ENCODE peak calls at places on chromosomes 16 and 17, in four cellular contexts. F is lower leg skin, P is stomach, S is neuronal stem cell. W is an unnamed sample.

GRCh38 chr17:77864234-77865108 is 94.0 kb upstream of the TNRC6C start:
- DNase-seq in F (no peak), P (no peak), S (no peak), W (no peak)

GRCh38 chr16:13560151-13560550 is 359.8 kb upstream of the ERCC4 start:
- DNase-seq in F (no peak), P (no peak), S (no peak), W (no peak)

GRCh38 chr17:78790552-78790951 is 8.5 kb upstream of the CYTH1 start:
- DNase-seq in F (no peak), P (no peak), S (no peak), W (no peak)

GRCh38 chr16:15509593-15510520 is 75.5 kb downstream of the BMERB1 start:
- DNase-seq in F (no peak), P (no peak), S (no peak), W (peak)

GRCh38 chr17:8946071-8946470 is 19.4 kb downstream of the PIK3R5 start:
- DNase-seq in F (no peak), P (no peak), S (no peak), W (no peak)

GRCh38 chr17:78095035-78095434 is 33.5 kb downstream of the TMC6 start:
- DNase-seq in F (no peak), P (no peak), S (no peak), W (no peak)

GRCh38 chr17:47973541-47973940 is 2.6 kb downstream of the CDK5RAP3 start:
- DNase-seq in F (no peak), P (no peak), S (no peak), W (no peak)

GRCh38 chr17:40500190-40500589 is 1.2 kb downstream of the TNS4 start:
- DNase-seq in F (peak), P (no peak), S (no peak), W (no peak)

GRCh38 chr17:40021471-40021961 is 6.3 kb downstream of the CSF3 start:
- DNase-seq in F (no peak), P (no peak), S (no peak), W (no peak)

GRCh38 chr16:3846595-3847091 is 33.9 kb downstream of the CREBBP start:
- DNase-seq in F (no peak), P (no peak), S (no peak), W (no peak)

GRCh38 chr16:86509759-86510464 is 415 bp upstream of the FOXF1 start:
- DNase-seq in F (no peak), P (peak), S (peak), W (no peak)

GRCh38 chr17:50371526-50371925 is 1.5 kb downstream of the MRPL27 start:
- DNase-seq in F (no peak), P (no peak), S (no peak), W (no peak)

GRCh38 chr17:70144260-70144846 is 25.0 kb upstream of the KCNJ2 start:
- DNase-seq in F (no peak), P (no peak), S (peak), W (peak)

GRCh38 chr16:88335150-88335685 is 47.5 kb upstream of the ZNF469 start:
- DNase-seq in F (no peak), P (no peak), S (no peak), W (no peak)

GRCh38 chr16:85162478-85163277 is 50.4 kb upstream of the CIBAR2 start:
- DNase-seq in F (peak), P (no peak), S (no peak), W (no peak)

GRCh38 chr16:64172652-64173051 is 949.2 kb downstream of the CDH11 start:
- DNase-seq in F (no peak), P (no peak), S (no peak), W (no peak)

GRCh38 chr17:4708436-4708835 is 2.0 kb upstream of the ARRB2 start:
- DNase-seq in F (no peak), P (no peak), S (no peak), W (peak)

GRCh38 chr16:67927131-67927941 is 4.3 kb downstream of the CTRL start:
- DNase-seq in F (no peak), P (no peak), S (no peak), W (no peak)

GRCh38 chr16:55622930-55623561 is 32.7 kb upstream of the SLC6A2 start:
- DNase-seq in F (no peak), P (no peak), S (no peak), W (no peak)

GRCh38 chr16:51524555-51525373 is 373.7 kb upstream of the SALL1 start:
- DNase-seq in F (no peak), P (no peak), S (no peak), W (no peak)

GRCh38 chr17:31882571-31882970 is 18.9 kb downstream of the UTP6 start:
- DNase-seq in F (no peak), P (no peak), S (no peak), W (no peak)

GRCh38 chr17:57496382-57496781 is 240.1 kb downstream of the MSI2 start:
- DNase-seq in F (no peak), P (no peak), S (no peak), W (no peak)

GRCh38 chr17:82789806-82790205 is 37.9 kb downstream of the TBCD start:
- DNase-seq in F (no peak), P (no peak), S (no peak), W (no peak)

GRCh38 chr17:31147507-31148202 is 52.9 kb downstream of the NF1 start:
- DNase-seq in F (no peak), P (no peak), S (no peak), W (no peak)

GRCh38 chr16:88651276-88651988 is 579 bp upstream of the CYBA start:
- DNase-seq in F (peak), P (peak), S (no peak), W (no peak)

GRCh38 chr16:68993885-68994284 is 111.6 kb upstream of the HAS3 start:
- DNase-seq in F (no peak), P (no peak), S (no peak), W (no peak)

GRCh38 chr16:31440511-31441184 is 1.9 kb downstream of the ZNF843 start:
- DNase-seq in F (no peak), P (no peak), S (no peak), W (no peak)

GRCh38 chr16:72824761-72825160 is 223.2 kb downstream of the ZFHX3 start:
- DNase-seq in F (no peak), P (no peak), S (no peak), W (no peak)

GRCh38 chr16:50371936-50372595 is 3.3 kb upstream of the BRD7 start:
- DNase-seq in F (no peak), P (no peak), S (no peak), W (no peak)

GRCh38 chr17:33968350-33969044 is 286.6 kb upstream of the CCL2 start:
- DNase-seq in F (no peak), P (no peak), S (no peak), W (peak)

DNA sequence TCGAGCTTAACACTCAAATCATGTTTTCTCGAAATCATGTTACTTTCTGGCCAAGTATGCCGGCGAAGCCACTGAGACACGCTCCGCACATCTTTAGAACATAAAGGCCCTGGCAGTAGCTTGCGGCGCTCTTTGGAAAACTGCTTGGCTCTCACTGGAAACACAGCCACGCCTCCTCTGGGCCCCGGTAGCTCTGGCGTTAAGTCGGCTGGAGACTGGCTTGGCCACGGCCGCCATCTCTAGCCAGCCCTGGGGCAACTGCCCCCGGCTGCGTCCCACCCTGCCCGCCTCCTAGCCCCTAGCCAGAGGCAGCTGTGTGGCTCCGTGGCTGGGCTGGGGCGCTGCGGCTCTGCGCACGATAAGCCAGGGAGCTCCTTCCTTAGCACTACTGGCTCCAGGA is 9.2 kb upstream of the BAIAP2 start:
- DNase-seq in F (no peak), P (no peak), S (no peak), W (no peak)
- H3K4me3 ChIP-seq in F (no peak), P (no peak), S (no peak), W (no peak)

GRCh38 chr17:61567045-61567802 is 23.8 kb downstream of the NACA2 start:
- DNase-seq in F (no peak), P (no peak), S (no peak), W (no peak)
- H3K4me3 ChIP-seq in F (no peak), P (no peak), S (no peak), W (no peak)

GRCh38 chr17:44121206-44121605 is 2.2 kb downstream of the HDAC5 start:
- DNase-seq in F (no peak), P (no peak), S (no peak), W (no peak)
- H3K4me3 ChIP-seq in F (no peak), P (no peak), S (no peak), W (no peak)

GRCh38 chr17:44602970-44603369 is 45.7 kb downstream of the FZD2 start:
- DNase-seq in F (no peak), P (no peak), S (no peak), W (no peak)
- H3K4me3 ChIP-seq in F (no peak), P (no peak), S (no peak), W (no peak)

GRCh38 chr17:36594626-36595401 is 3.1 kb downstream of the DHRS11 start:
- DNase-seq in F (peak), P (no peak), S (no peak), W (no peak)

GRCh38 chr17:36592316-36592710 is 634 bp downstream of the DHRS11 start:
- DNase-seq in F (peak), P (no peak), S (peak), W (no peak)

GRCh38 chr17:36591434-36592315 is at the start of gene DHRS11:
- DNase-seq in F (peak), P (peak), S (peak), W (peak)

GRCh38 chr17:36592711-36593321 is 1.1 kb downstream of the DHRS11 start:
- DNase-seq in F (peak), P (no peak), S (no peak), W (no peak)

DNA sequence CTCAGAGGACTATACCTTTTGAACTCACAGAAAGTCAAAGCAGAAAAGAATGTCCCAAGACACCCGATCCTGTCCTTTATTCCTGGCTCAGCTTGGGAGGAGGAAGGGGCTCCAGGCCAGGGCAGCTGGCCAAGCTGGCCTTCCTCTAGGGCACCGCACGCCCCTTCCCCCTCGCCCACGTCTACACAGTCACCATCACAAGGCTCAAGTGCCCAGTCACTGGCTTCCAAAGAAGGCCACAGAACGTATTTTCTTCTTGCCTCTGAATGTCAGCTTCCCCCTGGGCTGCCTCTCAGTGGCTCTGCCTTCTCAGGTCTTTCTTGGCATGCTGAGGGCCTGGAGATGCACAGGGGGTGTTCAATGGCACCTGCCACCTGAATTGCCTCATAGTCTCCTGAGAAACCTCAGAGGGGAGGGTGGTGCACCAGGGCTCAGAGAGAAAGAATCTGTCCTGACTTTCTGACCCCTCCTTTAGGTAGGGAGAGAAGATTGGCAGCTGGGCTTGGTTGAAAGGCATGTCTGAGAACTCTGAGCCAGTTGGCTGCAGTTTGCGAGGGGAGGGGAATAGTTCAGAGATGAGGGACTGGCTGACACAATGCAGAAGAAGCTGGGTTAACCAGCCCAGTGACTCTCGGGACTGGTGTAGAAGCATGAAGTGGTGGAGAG is 2.1 kb downstream of the DHRS11 start:
- DNase-seq in F (peak), P (no peak), S (no peak), W (no peak)
- H3K4me3 ChIP-seq in F (no peak), P (no peak), S (no peak), W (no peak)

GRCh38 chr17:17661134-17661533 is 20.1 kb upstream of the RAI1 start:
- DNase-seq in F (no peak), P (no peak), S (no peak), W (no peak)
- H3K4me3 ChIP-seq in F (no peak), P (no peak), S (no peak), W (no peak)

DNA sequence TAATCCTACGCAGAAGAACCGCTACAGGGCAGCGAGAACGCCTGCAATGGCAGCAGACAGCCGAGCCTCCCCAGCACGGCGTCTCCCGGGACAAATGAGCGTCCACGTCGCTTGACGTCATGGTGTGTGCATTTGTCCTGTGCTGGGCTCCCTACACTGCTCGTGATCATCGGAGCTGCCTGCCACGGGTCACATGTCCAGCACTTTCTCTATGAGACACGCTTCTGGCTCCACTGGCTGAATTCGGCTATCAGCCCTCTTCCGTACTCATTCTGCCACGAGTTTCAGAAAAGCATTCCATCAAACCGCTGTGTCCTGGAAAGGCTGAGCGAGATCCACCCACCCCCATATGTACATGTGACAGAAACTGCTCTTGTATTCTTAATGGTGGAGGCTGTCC is 28.4 kb upstream of the SHCBP1 start:
- DNase-seq in F (no peak), P (no peak), S (no peak), W (no peak)
- H3K4me3 ChIP-seq in F (no peak), P (peak), S (no peak), W (no peak)

DNA sequence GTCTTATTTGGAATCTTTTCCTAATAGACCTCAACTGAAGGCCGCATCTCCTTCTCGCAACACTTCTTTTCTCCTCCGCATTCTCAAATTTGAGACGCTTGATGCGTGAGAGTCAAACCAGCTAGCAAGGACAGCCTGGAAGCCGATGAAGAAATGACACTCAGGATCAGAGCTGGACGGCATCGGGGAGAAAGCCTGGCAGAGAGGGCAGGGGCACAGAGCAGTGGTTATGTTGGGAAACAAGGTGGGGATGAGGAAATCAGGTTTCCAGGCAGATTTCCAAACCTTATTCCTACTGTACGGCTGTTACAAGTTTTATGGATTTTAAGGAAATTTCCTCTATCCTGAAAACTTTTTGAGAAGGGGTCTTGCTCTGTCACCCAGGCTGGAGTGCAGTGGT is 164.6 kb upstream of the RPH3AL start:
- DNase-seq in F (no peak), P (no peak), S (no peak), W (no peak)
- H3K4me3 ChIP-seq in F (no peak), P (no peak), S (no peak), W (no peak)

GRCh38 chr17:72387969-72388368 is 267.1 kb downstream of the SOX9 start:
- DNase-seq in F (no peak), P (no peak), S (no peak), W (no peak)
- H3K4me3 ChIP-seq in F (no peak), P (no peak), S (no peak), W (no peak)

GRCh38 chr17:7215652-7216139 is 3.9 kb downstream of the DLG4 start:
- DNase-seq in F (no peak), P (no peak), S (no peak), W (no peak)

GRCh38 chr17:7215136-7215638 is 4.4 kb downstream of the DLG4 start:
- DNase-seq in F (no peak), P (peak), S (no peak), W (no peak)

GRCh38 chr17:7218166-7218565 is 1.5 kb downstream of the DLG4 start:
- DNase-seq in F (no peak), P (no peak), S (no peak), W (no peak)

GRCh38 chr17:7217113-7217987 is 2.3 kb downstream of the DLG4 start:
- DNase-seq in F (no peak), P (peak), S (no peak), W (peak)

DNA sequence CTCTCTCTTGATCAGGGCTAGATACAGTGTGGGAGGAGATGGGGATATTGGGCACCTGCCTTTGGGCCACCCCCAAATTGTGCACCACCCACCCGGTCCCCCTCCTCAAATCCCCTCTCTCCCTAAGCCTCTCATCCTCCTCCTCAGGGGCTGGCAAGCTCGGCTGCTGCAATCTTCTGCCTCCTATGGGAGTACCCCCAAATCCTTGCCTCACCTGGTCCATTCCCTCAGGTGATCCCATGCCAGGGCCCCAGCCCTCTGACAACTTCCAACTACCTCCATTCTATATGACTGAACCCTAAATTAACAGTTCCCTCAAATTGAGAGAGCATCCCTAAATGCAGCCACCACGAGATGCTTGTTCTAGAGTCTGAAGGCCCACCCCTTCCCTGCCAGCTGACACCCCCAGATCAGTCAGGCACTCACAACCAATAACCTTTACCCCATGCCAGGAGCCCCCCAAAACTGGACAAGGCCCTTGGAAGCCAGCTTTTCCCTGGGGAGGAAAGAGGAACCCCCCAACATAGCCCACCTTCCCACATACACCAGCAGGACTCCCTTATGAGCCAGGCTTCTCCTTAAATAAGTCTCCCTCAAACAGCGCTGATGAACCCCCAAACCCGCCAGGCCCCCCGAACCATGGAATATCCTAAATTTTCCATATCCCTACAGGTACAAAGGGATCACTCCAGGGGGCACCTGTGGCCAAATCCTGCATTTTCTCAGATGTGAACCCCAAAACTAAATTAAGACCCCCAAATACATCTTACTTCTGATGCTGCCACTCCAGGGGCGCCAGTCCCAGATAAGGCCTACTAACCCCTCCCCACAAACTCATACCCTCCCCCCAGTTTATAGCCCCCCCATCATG is 3.2 kb downstream of the DLG4 start:
- DNase-seq in F (no peak), P (no peak), S (no peak), W (no peak)
- H3K4me3 ChIP-seq in F (no peak), P (peak), S (peak), W (peak)

W was measured in Jurkat, Clone E6-1.